ENCODE peak calls at places on chromosomes 2 and 18, in four cellular contexts. One of them, this sample, is unnamed.

GRCh38 chr2:183926433-183926832 is 671.9 kb upstream of the ZNF804A start:
- DNase-seq in GM12878: no peak
- DNase-seq in HepG2: no peak
- DNase-seq in K562: no peak
- DNase-seq in this sample: no peak

GRCh38 chr2:71713581-71714580 is 260.5 kb downstream of the DYSF start:
- DNase-seq in HepG2: no peak
- DNase-seq in GM12878: no peak
- DNase-seq in K562: no peak
- DNase-seq in this sample: no peak

GRCh38 chr2:197947219-197947757 is 142.9 kb downstream of the PLCL1 start:
- DNase-seq in GM12878: no peak
- DNase-seq in HepG2: no peak
- DNase-seq in K562: no peak
- DNase-seq in this sample: no peak

GRCh38 chr2:227717687-227718567 is at the start of gene SLC19A3:
- DNase-seq in K562: peak
- DNase-seq in HepG2: peak
- DNase-seq in GM12878: no peak
- DNase-seq in this sample: peak

GRCh38 chr18:36899289-36899688 is 70.4 kb downstream of the KIAA1328 start:
- DNase-seq in K562: peak
- DNase-seq in HepG2: peak
- DNase-seq in GM12878: no peak
- DNase-seq in this sample: peak

GRCh38 chr2:134359367-134360081 is 105.7 kb downstream of the MGAT5 start:
- DNase-seq in GM12878: no peak
- DNase-seq in K562: no peak
- DNase-seq in HepG2: peak
- DNase-seq in this sample: no peak

GRCh38 chr2:88596141-88596830 is 31.0 kb downstream of the EIF2AK3 start:
- DNase-seq in K562: no peak
- DNase-seq in HepG2: no peak
- DNase-seq in GM12878: no peak
- DNase-seq in this sample: no peak

GRCh38 chr2:115481842-115482241 is 1039.4 kb downstream of the DPP10 start:
- DNase-seq in HepG2: no peak
- DNase-seq in GM12878: no peak
- DNase-seq in K562: no peak
- DNase-seq in this sample: no peak

GRCh38 chr2:97957432-97958183 is 38.1 kb downstream of the TMEM131 start:
- DNase-seq in HepG2: no peak
- DNase-seq in K562: no peak
- DNase-seq in GM12878: no peak
- DNase-seq in this sample: no peak

GRCh38 chr18:69444221-69444620 is 43.5 kb downstream of the DOK6 start:
- DNase-seq in HepG2: no peak
- DNase-seq in GM12878: no peak
- DNase-seq in K562: no peak
- DNase-seq in this sample: no peak

GRCh38 chr18:37361223-37362157 is 204.1 kb downstream of the CELF4 start:
- DNase-seq in GM12878: no peak
- DNase-seq in K562: no peak
- DNase-seq in HepG2: no peak
- DNase-seq in this sample: no peak

GRCh38 chr2:80560298-80560697 is 255.7 kb upstream of the LRRTM1 start:
- DNase-seq in HepG2: no peak
- DNase-seq in GM12878: no peak
- DNase-seq in K562: no peak
- DNase-seq in this sample: no peak

GRCh38 chr18:652131-652530 is 5.3 kb upstream of the TYMS start:
- DNase-seq in HepG2: peak
- DNase-seq in GM12878: no peak
- DNase-seq in K562: no peak
- DNase-seq in this sample: no peak

GRCh38 chr2:241775223-241776177 is 1.1 kb upstream of the GAL3ST2 start:
- DNase-seq in K562: no peak
- DNase-seq in GM12878: no peak
- DNase-seq in HepG2: peak
- DNase-seq in this sample: no peak

GRCh38 chr2:241412144-241412543 is 56.1 kb downstream of the FARP2 start:
- DNase-seq in HepG2: no peak
- DNase-seq in K562: peak
- DNase-seq in GM12878: no peak
- DNase-seq in this sample: peak

GRCh38 chr2:232537079-232537478 is 2.4 kb upstream of the CHRNG start:
- DNase-seq in K562: peak
- DNase-seq in HepG2: peak
- DNase-seq in GM12878: no peak
- DNase-seq in this sample: peak

GRCh38 chr2:71932027-71932779 is 215.5 kb downstream of the CYP26B1 start:
- DNase-seq in GM12878: no peak
- DNase-seq in K562: peak
- DNase-seq in HepG2: no peak
- DNase-seq in this sample: peak

GRCh38 chr2:59701271-59701994 is 852.0 kb downstream of the BCL11A start:
- DNase-seq in K562: no peak
- DNase-seq in HepG2: no peak
- DNase-seq in GM12878: no peak
- DNase-seq in this sample: no peak

GRCh38 chr18:79786781-79787526 is 10.8 kb upstream of the KCNG2 start:
- DNase-seq in K562: no peak
- DNase-seq in HepG2: no peak
- DNase-seq in GM12878: no peak
- DNase-seq in this sample: no peak

GRCh38 chr2:3625186-3625585 is 30.3 kb downstream of the COLEC11 start:
- DNase-seq in GM12878: no peak
- DNase-seq in HepG2: no peak
- DNase-seq in K562: no peak
- DNase-seq in this sample: no peak

GRCh38 chr2:241108271-241109209 is 6.5 kb upstream of the MTERF4 start:
- DNase-seq in K562: no peak
- DNase-seq in GM12878: no peak
- DNase-seq in HepG2: no peak
- DNase-seq in this sample: no peak

GRCh38 chr2:219125225-219125885 is 35.3 kb downstream of the NHEJ1 start:
- DNase-seq in GM12878: no peak
- DNase-seq in K562: peak
- DNase-seq in HepG2: peak
- DNase-seq in this sample: no peak

GRCh38 chr2:55862269-55862668 is 61.3 kb downstream of the EFEMP1 start:
- DNase-seq in K562: no peak
- DNase-seq in HepG2: no peak
- DNase-seq in GM12878: no peak
- DNase-seq in this sample: no peak

GRCh38 chr2:236449167-236449586 is 120.4 kb upstream of the ACKR3 start:
- DNase-seq in HepG2: no peak
- DNase-seq in K562: no peak
- DNase-seq in GM12878: no peak
- DNase-seq in this sample: no peak

GRCh38 chr2:96906719-96907404 is 37.0 kb upstream of the SEMA4C start:
- DNase-seq in GM12878: no peak
- DNase-seq in K562: no peak
- DNase-seq in HepG2: no peak
- DNase-seq in this sample: no peak

GRCh38 chr2:45195916-45196315 is 186.7 kb upstream of the SIX2 start:
- DNase-seq in HepG2: no peak
- DNase-seq in GM12878: no peak
- DNase-seq in K562: no peak
- DNase-seq in this sample: no peak

GRCh38 chr18:6929370-6930102 is 188.1 kb downstream of the LAMA1 start:
- DNase-seq in HepG2: no peak
- DNase-seq in K562: peak
- DNase-seq in GM12878: no peak
- DNase-seq in this sample: no peak
- TF ChIP-seq FOXK2 in HepG2: no peak
- TF ChIP-seq FOXK2 in K562: no peak
- TF ChIP-seq FOXK2 in GM12878: no peak
- TF ChIP-seq FOXK2 in this sample: no peak

GRCh38 chr2:61356958-61357350 is 113.9 kb downstream of the USP34 start:
- DNase-seq in GM12878: no peak
- DNase-seq in K562: no peak
- DNase-seq in HepG2: no peak
- DNase-seq in this sample: no peak

GRCh38 chr2:61353909-61354308 is 117.0 kb downstream of the USP34 start:
- DNase-seq in GM12878: no peak
- DNase-seq in K562: no peak
- DNase-seq in HepG2: no peak
- DNase-seq in this sample: no peak

GRCh38 chr2:61356261-61356957 is 114.5 kb downstream of the USP34 start:
- DNase-seq in GM12878: no peak
- DNase-seq in K562: no peak
- DNase-seq in HepG2: peak
- DNase-seq in this sample: no peak

GRCh38 chr2:61357681-61358080 is 113.2 kb downstream of the USP34 start:
- DNase-seq in GM12878: no peak
- DNase-seq in HepG2: no peak
- DNase-seq in K562: no peak
- DNase-seq in this sample: no peak

GRCh38 chr2:61354486-61355197 is 116.2 kb downstream of the USP34 start:
- DNase-seq in HepG2: no peak
- DNase-seq in K562: no peak
- DNase-seq in GM12878: no peak
- DNase-seq in this sample: no peak
- TF ChIP-seq FOXK2 in HepG2: no peak
- TF ChIP-seq FOXK2 in K562: no peak
- TF ChIP-seq FOXK2 in GM12878: no peak
- TF ChIP-seq FOXK2 in this sample: no peak

DNA sequence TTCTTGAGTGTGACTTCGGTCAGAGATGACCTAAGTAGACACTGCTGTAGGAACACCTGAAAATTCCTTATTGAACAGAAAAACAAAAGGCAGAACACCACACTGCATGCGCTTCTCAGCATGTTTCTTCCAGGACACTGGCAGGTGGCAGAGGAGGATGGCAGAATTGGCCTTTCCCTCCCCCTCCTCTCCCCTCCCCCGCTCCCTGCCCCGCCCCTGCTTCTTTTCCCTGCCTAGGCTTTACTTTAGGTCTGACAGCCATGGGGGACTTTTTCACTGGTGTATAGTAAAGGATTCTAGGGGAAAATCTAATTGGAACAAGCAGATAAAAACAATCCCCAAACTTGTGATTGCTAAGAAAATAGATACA is 109.6 kb downstream of the NOL10 start:
- DNase-seq in GM12878: no peak
- DNase-seq in HepG2: no peak
- DNase-seq in K562: no peak
- DNase-seq in this sample: no peak
- TF ChIP-seq FOXK2 in GM12878: no peak
- TF ChIP-seq FOXK2 in HepG2: no peak
- TF ChIP-seq FOXK2 in K562: no peak
- TF ChIP-seq FOXK2 in this sample: no peak

GRCh38 chr2:130376433-130377293 is 20.8 kb downstream of the PTPN18 start:
- DNase-seq in GM12878: peak
- DNase-seq in HepG2: peak
- DNase-seq in K562: no peak
- DNase-seq in this sample: no peak
- TF ChIP-seq FOXK2 in GM12878: no peak
- TF ChIP-seq FOXK2 in HepG2: no peak
- TF ChIP-seq FOXK2 in K562: no peak
- TF ChIP-seq FOXK2 in this sample: no peak

GRCh38 chr2:239826376-239826775 is 198.8 kb downstream of the NDUFA10 start:
- DNase-seq in GM12878: no peak
- DNase-seq in K562: no peak
- DNase-seq in HepG2: no peak
- DNase-seq in this sample: no peak
- TF ChIP-seq FOXK2 in GM12878: no peak
- TF ChIP-seq FOXK2 in K562: no peak
- TF ChIP-seq FOXK2 in HepG2: no peak
- TF ChIP-seq FOXK2 in this sample: no peak

GRCh38 chr2:84435331-84436081 is 23.6 kb downstream of the SUCLG1 start:
- DNase-seq in HepG2: no peak
- DNase-seq in GM12878: no peak
- DNase-seq in K562: no peak
- DNase-seq in this sample: no peak
- TF ChIP-seq FOXK2 in HepG2: no peak
- TF ChIP-seq FOXK2 in GM12878: no peak
- TF ChIP-seq FOXK2 in K562: no peak
- TF ChIP-seq FOXK2 in this sample: no peak

DNA sequence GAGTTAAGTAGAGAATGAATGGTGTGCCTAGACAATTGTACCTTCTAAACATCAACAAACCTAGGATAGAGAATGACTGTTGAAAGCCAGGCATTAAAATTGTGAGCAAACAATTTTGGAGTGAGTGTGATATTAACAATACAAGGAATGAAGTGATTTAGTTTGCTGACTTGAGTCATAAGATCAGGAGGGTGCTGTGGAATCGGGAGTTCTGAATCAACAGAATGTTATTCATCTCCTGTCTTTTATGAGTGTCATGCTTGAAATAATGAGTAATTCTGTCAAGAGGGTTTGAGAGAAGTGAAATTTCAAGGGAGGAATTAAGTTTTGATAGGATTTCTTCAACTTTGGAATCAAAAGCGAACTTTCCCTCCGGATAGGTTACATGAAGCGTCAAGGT is 214.4 kb upstream of the DSEL start:
- DNase-seq in GM12878: no peak
- DNase-seq in HepG2: no peak
- DNase-seq in K562: no peak
- DNase-seq in this sample: no peak
- TF ChIP-seq FOXK2 in GM12878: no peak
- TF ChIP-seq FOXK2 in HepG2: no peak
- TF ChIP-seq FOXK2 in K562: no peak
- TF ChIP-seq FOXK2 in this sample: no peak

GRCh38 chr2:187847245-187848208 is 293.3 kb upstream of the TFPI start:
- DNase-seq in HepG2: no peak
- DNase-seq in K562: no peak
- DNase-seq in GM12878: no peak
- DNase-seq in this sample: no peak

GRCh38 chr2:187842315-187842714 is 288.1 kb upstream of the TFPI start:
- DNase-seq in GM12878: no peak
- DNase-seq in K562: no peak
- DNase-seq in HepG2: no peak
- DNase-seq in this sample: no peak

GRCh38 chr2:187842978-187843847 is 289.0 kb upstream of the TFPI start:
- DNase-seq in HepG2: peak
- DNase-seq in GM12878: no peak
- DNase-seq in K562: peak
- DNase-seq in this sample: peak
- TF ChIP-seq FOXK2 in HepG2: no peak
- TF ChIP-seq FOXK2 in GM12878: no peak
- TF ChIP-seq FOXK2 in K562: no peak
- TF ChIP-seq FOXK2 in this sample: no peak

GRCh38 chr2:109558076-109558882 is 55.5 kb downstream of the SEPTIN10 start:
- DNase-seq in GM12878: no peak
- DNase-seq in HepG2: peak
- DNase-seq in K562: no peak
- DNase-seq in this sample: no peak
- TF ChIP-seq FOXK2 in GM12878: no peak
- TF ChIP-seq FOXK2 in HepG2: no peak
- TF ChIP-seq FOXK2 in K562: no peak
- TF ChIP-seq FOXK2 in this sample: no peak

GRCh38 chr2:101873543-101873942 is 118.2 kb upstream of the IL1R2 start:
- DNase-seq in HepG2: peak
- DNase-seq in GM12878: no peak
- DNase-seq in K562: no peak
- DNase-seq in this sample: peak
- TF ChIP-seq FOXK2 in HepG2: no peak
- TF ChIP-seq FOXK2 in GM12878: no peak
- TF ChIP-seq FOXK2 in K562: no peak
- TF ChIP-seq FOXK2 in this sample: no peak

This sample was measured in HEK293T.